ENCODE peak calls at places on chromosomes 1 and 21, in four cellular contexts. One of them, this sample, is unnamed. For H3K4me1, the result is how much of the 10 kb centered on the place peaks cover.

GRCh38 chr1:84653130-84653680 is 37.1 kb downstream of the SSX2IP start:
- DNase-seq in HepG2: no peak
- DNase-seq in H1: no peak
- DNase-seq in K562: no peak
- DNase-seq in this sample: no peak

GRCh38 chr1:237181731-237182317 is 139.8 kb downstream of the RYR2 start:
- DNase-seq in HepG2: no peak
- DNase-seq in H1: no peak
- DNase-seq in K562: no peak
- DNase-seq in this sample: no peak

GRCh38 chr1:24830680-24831272 is 85.5 kb downstream of the CLIC4 start:
- DNase-seq in HepG2: peak
- DNase-seq in H1: no peak
- DNase-seq in K562: peak
- DNase-seq in this sample: no peak

GRCh38 chr21:33428669-33429068 is 25.5 kb downstream of the IFNGR2 start:
- DNase-seq in HepG2: no peak
- DNase-seq in H1: no peak
- DNase-seq in K562: no peak
- DNase-seq in this sample: no peak

GRCh38 chr1:20183876-20184275 is 2.0 kb upstream of the UBXN10 start:
- DNase-seq in HepG2: peak
- DNase-seq in H1: no peak
- DNase-seq in K562: no peak
- DNase-seq in this sample: no peak

GRCh38 chr1:160117709-160118183 is 2.2 kb downstream of the ATP1A2 start:
- DNase-seq in HepG2: no peak
- DNase-seq in H1: no peak
- DNase-seq in K562: no peak
- DNase-seq in this sample: no peak

GRCh38 chr1:184300446-184300845 is 86.4 kb upstream of the C1orf21 start:
- DNase-seq in HepG2: no peak
- DNase-seq in H1: no peak
- DNase-seq in K562: no peak
- DNase-seq in this sample: no peak

GRCh38 chr21:39666681-39667315 is 54.1 kb downstream of the B3GALT5 start:
- DNase-seq in HepG2: no peak
- DNase-seq in H1: no peak
- DNase-seq in K562: no peak
- DNase-seq in this sample: no peak

GRCh38 chr1:219427400-219427799 is 185.5 kb downstream of the ZC3H11B start:
- DNase-seq in HepG2: no peak
- DNase-seq in H1: no peak
- DNase-seq in K562: no peak
- DNase-seq in this sample: no peak

DNA sequence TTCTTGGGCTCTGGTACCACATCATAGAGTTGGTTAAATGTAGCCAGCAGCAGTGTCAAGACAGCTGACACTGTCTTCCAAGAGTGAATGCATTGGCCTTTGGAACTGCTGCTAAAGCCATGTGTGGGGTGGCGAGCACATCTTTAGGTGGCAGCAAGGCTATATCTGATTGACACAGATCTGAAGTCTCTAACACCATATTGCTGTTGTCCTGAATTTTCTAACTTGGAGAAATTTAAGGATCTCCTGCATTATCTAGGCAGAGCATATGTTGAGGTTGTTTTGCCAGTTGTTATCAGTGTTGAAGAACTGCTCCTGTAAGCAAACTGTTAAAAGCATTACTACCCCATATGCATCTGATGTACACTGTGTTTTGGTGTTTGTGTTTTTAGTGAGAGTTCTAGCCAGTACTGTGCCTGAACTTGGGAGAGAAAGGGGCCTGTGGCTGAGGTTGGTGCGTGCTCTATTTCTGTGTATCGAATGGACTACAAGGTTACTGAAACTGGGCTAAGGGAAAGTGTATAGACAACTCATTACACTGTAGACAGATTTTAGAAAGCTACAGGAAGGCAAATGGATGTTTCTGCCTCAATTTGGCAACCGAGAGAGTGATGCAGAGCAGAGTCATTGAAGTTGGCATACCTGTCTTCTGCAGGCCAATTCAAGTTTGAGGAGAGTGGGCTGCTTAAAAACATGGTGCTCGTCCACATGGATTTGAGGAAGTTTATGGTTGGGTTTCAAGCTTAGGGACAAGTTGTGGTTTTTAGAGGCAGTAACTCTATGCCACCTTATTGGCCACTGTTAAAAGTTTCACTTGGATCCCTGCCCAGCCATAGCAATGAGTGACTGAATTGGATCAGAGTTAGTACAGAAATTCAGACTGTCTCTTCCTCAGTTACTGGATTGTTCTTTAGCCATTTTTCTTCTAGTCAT is 16.9 kb downstream of the DYRK3 start:
- DNase-seq in HepG2: no peak
- DNase-seq in H1: no peak
- DNase-seq in K562: peak
- DNase-seq in this sample: no peak
- TF ChIP-seq ATF2 in HepG2: no peak
- TF ChIP-seq ATF2 in H1: no peak
- TF ChIP-seq ATF2 in K562: no peak
- TF ChIP-seq ATF2 in this sample: no peak

DNA sequence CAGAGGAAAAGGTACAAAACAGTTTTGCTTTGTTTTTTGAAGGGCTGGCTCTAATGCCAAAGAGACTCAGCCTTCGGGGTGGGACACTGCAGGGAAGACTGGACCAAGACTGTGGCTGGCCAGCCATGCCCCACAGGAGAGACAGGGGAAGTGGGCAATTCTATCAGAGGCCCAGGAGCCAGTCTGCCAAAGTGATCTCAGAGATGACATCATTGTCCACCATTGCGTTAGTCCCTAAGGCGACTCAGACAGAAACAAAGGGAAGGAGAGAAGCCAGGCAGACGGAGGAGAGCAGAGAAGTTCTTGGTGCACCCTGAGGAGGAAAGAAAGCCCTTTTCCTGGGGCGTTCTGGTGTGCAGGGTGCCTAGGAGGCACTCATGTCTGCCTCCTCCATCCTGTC is 26.4 kb downstream of the OPTC start:
- DNase-seq in HepG2: no peak
- DNase-seq in H1: no peak
- DNase-seq in K562: no peak
- DNase-seq in this sample: no peak
- H3K4me1 ChIP-seq in HepG2: under half
- H3K4me1 ChIP-seq in H1: under half
- H3K4me1 ChIP-seq in K562: under half
- H3K4me1 ChIP-seq in this sample: under half

GRCh38 chr1:79041666-79042065 is 35.1 kb upstream of the ADGRL4 start:
- DNase-seq in HepG2: no peak
- DNase-seq in H1: no peak
- DNase-seq in K562: no peak
- DNase-seq in this sample: no peak
- TF ChIP-seq ATF2 in HepG2: no peak
- TF ChIP-seq ATF2 in H1: no peak
- TF ChIP-seq ATF2 in K562: no peak
- TF ChIP-seq ATF2 in this sample: no peak

DNA sequence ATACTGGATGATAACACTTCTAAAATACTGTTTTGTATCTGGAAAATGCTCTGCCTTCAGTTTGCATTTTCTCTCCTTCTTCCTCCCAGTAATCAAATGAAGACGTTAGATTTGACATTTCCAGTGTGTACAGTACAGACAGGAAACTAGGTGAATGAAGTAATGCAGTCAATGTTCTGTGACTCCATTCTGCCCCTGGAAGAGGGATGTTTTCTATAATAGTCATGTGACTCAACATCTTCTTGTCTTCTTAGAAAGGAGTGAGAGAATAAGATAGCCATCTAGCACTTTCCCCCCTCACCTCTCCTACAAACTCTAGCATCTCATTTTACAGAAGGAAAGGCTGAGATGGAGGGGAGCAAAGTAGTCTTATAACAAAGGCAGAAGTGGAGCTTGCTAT is 77.6 kb downstream of the DDR2 start:
- DNase-seq in HepG2: no peak
- DNase-seq in H1: no peak
- DNase-seq in K562: no peak
- DNase-seq in this sample: no peak
- H3K4me1 ChIP-seq in HepG2: under half
- H3K4me1 ChIP-seq in H1: under half
- H3K4me1 ChIP-seq in K562: under half
- H3K4me1 ChIP-seq in this sample: under half

This sample was measured in GM12878.